ENCODE peak calls at places on chromosomes 16 and 17, in five cellular contexts. One of them, this sample, is unnamed.

GRCh38 chr16:56915311-56916105 is 16.4 kb upstream of the HERPUD1 start:
- DNase-seq in stimulated activated naive B cell treated with anti-CD40 and anti-IgM and Interleukin-4, amounts not matched to agents 10 μg/mL and 1 μg/mL and 100 μg/mL, for 72 hours: no peak
- DNase-seq in NCI-H1092 treated with DMSO at 0.1 percent for 48 hours: no peak
- DNase-seq in neural progenitor cell: no peak
- DNase-seq in CD8-positive, alpha-beta T cell: no peak
- DNase-seq in this sample: no peak

GRCh38 chr17:60442271-60443201 is 20.2 kb downstream of the CHCT1 start:
- DNase-seq in stimulated activated naive B cell treated with anti-CD40 and anti-IgM and Interleukin-4, amounts not matched to agents 10 μg/mL and 1 μg/mL and 100 μg/mL, for 72 hours: no peak
- DNase-seq in NCI-H1092 treated with DMSO at 0.1 percent for 48 hours: no peak
- DNase-seq in neural progenitor cell: no peak
- DNase-seq in CD8-positive, alpha-beta T cell: no peak
- DNase-seq in this sample: peak

GRCh38 chr16:66278111-66278531 is 88.4 kb upstream of the CDH5 start:
- DNase-seq in stimulated activated naive B cell treated with anti-CD40 and anti-IgM and Interleukin-4, amounts not matched to agents 10 μg/mL and 1 μg/mL and 100 μg/mL, for 72 hours: no peak
- DNase-seq in NCI-H1092 treated with DMSO at 0.1 percent for 48 hours: no peak
- DNase-seq in neural progenitor cell: no peak
- DNase-seq in CD8-positive, alpha-beta T cell: no peak
- DNase-seq in this sample: no peak

GRCh38 chr16:86921289-86921688 is 342.9 kb downstream of the FOXL1 start:
- DNase-seq in stimulated activated naive B cell treated with anti-CD40 and anti-IgM and Interleukin-4, amounts not matched to agents 10 μg/mL and 1 μg/mL and 100 μg/mL, for 72 hours: no peak
- DNase-seq in NCI-H1092 treated with DMSO at 0.1 percent for 48 hours: no peak
- DNase-seq in neural progenitor cell: no peak
- DNase-seq in CD8-positive, alpha-beta T cell: no peak
- DNase-seq in this sample: peak

GRCh38 chr17:8150194-8151119 is 1.7 kb downstream of the PER1 start:
- DNase-seq in stimulated activated naive B cell treated with anti-CD40 and anti-IgM and Interleukin-4, amounts not matched to agents 10 μg/mL and 1 μg/mL and 100 μg/mL, for 72 hours: no peak
- DNase-seq in NCI-H1092 treated with DMSO at 0.1 percent for 48 hours: no peak
- DNase-seq in neural progenitor cell: no peak
- DNase-seq in CD8-positive, alpha-beta T cell: no peak
- DNase-seq in this sample: peak

GRCh38 chr17:32127156-32127897 is 15.0 kb upstream of the RHOT1 start:
- DNase-seq in stimulated activated naive B cell treated with anti-CD40 and anti-IgM and Interleukin-4, amounts not matched to agents 10 μg/mL and 1 μg/mL and 100 μg/mL, for 72 hours: peak
- DNase-seq in NCI-H1092 treated with DMSO at 0.1 percent for 48 hours: peak
- DNase-seq in neural progenitor cell: peak
- DNase-seq in CD8-positive, alpha-beta T cell: peak
- DNase-seq in this sample: peak

GRCh38 chr16:67236551-67237395 is 9.8 kb downstream of the TMEM208 start:
- DNase-seq in stimulated activated naive B cell treated with anti-CD40 and anti-IgM and Interleukin-4, amounts not matched to agents 10 μg/mL and 1 μg/mL and 100 μg/mL, for 72 hours: peak
- DNase-seq in NCI-H1092 treated with DMSO at 0.1 percent for 48 hours: no peak
- DNase-seq in neural progenitor cell: peak
- DNase-seq in CD8-positive, alpha-beta T cell: peak
- DNase-seq in this sample: no peak

GRCh38 chr17:61450641-61451537 is 1.3 kb upstream of the TBX4 start:
- DNase-seq in stimulated activated naive B cell treated with anti-CD40 and anti-IgM and Interleukin-4, amounts not matched to agents 10 μg/mL and 1 μg/mL and 100 μg/mL, for 72 hours: no peak
- DNase-seq in NCI-H1092 treated with DMSO at 0.1 percent for 48 hours: no peak
- DNase-seq in neural progenitor cell: peak
- DNase-seq in CD8-positive, alpha-beta T cell: no peak
- DNase-seq in this sample: no peak

GRCh38 chr16:14074544-14074943 is 3.4 kb downstream of the MRTFB start:
- DNase-seq in stimulated activated naive B cell treated with anti-CD40 and anti-IgM and Interleukin-4, amounts not matched to agents 10 μg/mL and 1 μg/mL and 100 μg/mL, for 72 hours: no peak
- DNase-seq in NCI-H1092 treated with DMSO at 0.1 percent for 48 hours: no peak
- DNase-seq in neural progenitor cell: no peak
- DNase-seq in CD8-positive, alpha-beta T cell: no peak
- DNase-seq in this sample: no peak

GRCh38 chr16:68696514-68696913 is 40.6 kb upstream of the CDH1 start:
- DNase-seq in stimulated activated naive B cell treated with anti-CD40 and anti-IgM and Interleukin-4, amounts not matched to agents 10 μg/mL and 1 μg/mL and 100 μg/mL, for 72 hours: no peak
- DNase-seq in NCI-H1092 treated with DMSO at 0.1 percent for 48 hours: peak
- DNase-seq in neural progenitor cell: no peak
- DNase-seq in CD8-positive, alpha-beta T cell: no peak
- DNase-seq in this sample: no peak

GRCh38 chr16:4613636-4614570 is 785 bp downstream of the UBALD1 start:
- DNase-seq in stimulated activated naive B cell treated with anti-CD40 and anti-IgM and Interleukin-4, amounts not matched to agents 10 μg/mL and 1 μg/mL and 100 μg/mL, for 72 hours: peak
- DNase-seq in NCI-H1092 treated with DMSO at 0.1 percent for 48 hours: peak
- DNase-seq in neural progenitor cell: peak
- DNase-seq in CD8-positive, alpha-beta T cell: peak
- DNase-seq in this sample: no peak

GRCh38 chr17:7818026-7818425 is 16.0 kb upstream of the KDM6B start:
- DNase-seq in stimulated activated naive B cell treated with anti-CD40 and anti-IgM and Interleukin-4, amounts not matched to agents 10 μg/mL and 1 μg/mL and 100 μg/mL, for 72 hours: no peak
- DNase-seq in NCI-H1092 treated with DMSO at 0.1 percent for 48 hours: no peak
- DNase-seq in neural progenitor cell: no peak
- DNase-seq in CD8-positive, alpha-beta T cell: no peak
- DNase-seq in this sample: no peak

GRCh38 chr17:40952675-40953074 is 14.1 kb downstream of the KRT39 start:
- DNase-seq in stimulated activated naive B cell treated with anti-CD40 and anti-IgM and Interleukin-4, amounts not matched to agents 10 μg/mL and 1 μg/mL and 100 μg/mL, for 72 hours: no peak
- DNase-seq in NCI-H1092 treated with DMSO at 0.1 percent for 48 hours: no peak
- DNase-seq in neural progenitor cell: no peak
- DNase-seq in CD8-positive, alpha-beta T cell: no peak
- DNase-seq in this sample: peak

GRCh38 chr16:68936729-68937631 is 93.6 kb downstream of the TANGO6 start:
- DNase-seq in stimulated activated naive B cell treated with anti-CD40 and anti-IgM and Interleukin-4, amounts not matched to agents 10 μg/mL and 1 μg/mL and 100 μg/mL, for 72 hours: no peak
- DNase-seq in NCI-H1092 treated with DMSO at 0.1 percent for 48 hours: no peak
- DNase-seq in neural progenitor cell: no peak
- DNase-seq in CD8-positive, alpha-beta T cell: no peak
- DNase-seq in this sample: peak

GRCh38 chr17:10099051-10099571 is 99.3 kb downstream of the GAS7 start:
- DNase-seq in stimulated activated naive B cell treated with anti-CD40 and anti-IgM and Interleukin-4, amounts not matched to agents 10 μg/mL and 1 μg/mL and 100 μg/mL, for 72 hours: no peak
- DNase-seq in NCI-H1092 treated with DMSO at 0.1 percent for 48 hours: no peak
- DNase-seq in neural progenitor cell: no peak
- DNase-seq in CD8-positive, alpha-beta T cell: no peak
- DNase-seq in this sample: no peak

GRCh38 chr16:53504161-53504663 is 1.2 kb upstream of the AKTIP start:
- DNase-seq in stimulated activated naive B cell treated with anti-CD40 and anti-IgM and Interleukin-4, amounts not matched to agents 10 μg/mL and 1 μg/mL and 100 μg/mL, for 72 hours: no peak
- DNase-seq in NCI-H1092 treated with DMSO at 0.1 percent for 48 hours: peak
- DNase-seq in neural progenitor cell: peak
- DNase-seq in CD8-positive, alpha-beta T cell: peak
- DNase-seq in this sample: peak

GRCh38 chr17:4693416-4693815 is 10.5 kb downstream of the PELP1 start:
- DNase-seq in stimulated activated naive B cell treated with anti-CD40 and anti-IgM and Interleukin-4, amounts not matched to agents 10 μg/mL and 1 μg/mL and 100 μg/mL, for 72 hours: no peak
- DNase-seq in NCI-H1092 treated with DMSO at 0.1 percent for 48 hours: no peak
- DNase-seq in neural progenitor cell: no peak
- DNase-seq in CD8-positive, alpha-beta T cell: no peak
- DNase-seq in this sample: no peak

GRCh38 chr16:30896203-30896889 is at the start of gene CTF1:
- DNase-seq in stimulated activated naive B cell treated with anti-CD40 and anti-IgM and Interleukin-4, amounts not matched to agents 10 μg/mL and 1 μg/mL and 100 μg/mL, for 72 hours: no peak
- DNase-seq in NCI-H1092 treated with DMSO at 0.1 percent for 48 hours: no peak
- DNase-seq in neural progenitor cell: peak
- DNase-seq in CD8-positive, alpha-beta T cell: no peak
- DNase-seq in this sample: peak

GRCh38 chr17:77602883-77603640 is 355.4 kb upstream of the TNRC6C start:
- DNase-seq in stimulated activated naive B cell treated with anti-CD40 and anti-IgM and Interleukin-4, amounts not matched to agents 10 μg/mL and 1 μg/mL and 100 μg/mL, for 72 hours: no peak
- DNase-seq in NCI-H1092 treated with DMSO at 0.1 percent for 48 hours: no peak
- DNase-seq in neural progenitor cell: no peak
- DNase-seq in CD8-positive, alpha-beta T cell: no peak
- DNase-seq in this sample: no peak

GRCh38 chr16:54407596-54407995 is 121.0 kb upstream of the IRX3 start:
- DNase-seq in stimulated activated naive B cell treated with anti-CD40 and anti-IgM and Interleukin-4, amounts not matched to agents 10 μg/mL and 1 μg/mL and 100 μg/mL, for 72 hours: no peak
- DNase-seq in NCI-H1092 treated with DMSO at 0.1 percent for 48 hours: no peak
- DNase-seq in neural progenitor cell: no peak
- DNase-seq in CD8-positive, alpha-beta T cell: no peak
- DNase-seq in this sample: peak

GRCh38 chr16:11272921-11273720 is at the start of gene PRM3:
- DNase-seq in stimulated activated naive B cell treated with anti-CD40 and anti-IgM and Interleukin-4, amounts not matched to agents 10 μg/mL and 1 μg/mL and 100 μg/mL, for 72 hours: no peak
- DNase-seq in NCI-H1092 treated with DMSO at 0.1 percent for 48 hours: no peak
- DNase-seq in neural progenitor cell: no peak
- DNase-seq in CD8-positive, alpha-beta T cell: no peak
- DNase-seq in this sample: no peak